ENCODE peak calls at places on chromosomes 11 and 22, in seven cellular contexts. X is NCI-H460, Y is PC-9, N is NCI-H1092 treated with DMSO at 0.1 percent for 48 hours, I is aorta, E is adrenal gland, F is GM12865. H is an unnamed sample.

GRCh38 chr22:36162127-36163034 is 1.8 kb upstream of the APOL3 start:
- DNase-seq in F (peak; percentile 76), I (no peak), X (no peak), N (no peak), Y (no peak), E (no peak), H (no peak)

GRCh38 chr11:8045839-8046238 is 35.2 kb upstream of the TUB start:
- DNase-seq in F (no peak), X (no peak), I (no peak), Y (no peak), N (no peak), E (no peak), H (peak; percentile 1)

GRCh38 chr22:30574095-30574981 is at the start of gene GAL3ST1:
- DNase-seq in Y (no peak), I (no peak), F (no peak), N (no peak), X (no peak), E (no peak), H (peak; percentile 61)

GRCh38 chr22:27873476-27873875 is 45.6 kb downstream of the PITPNB start:
- DNase-seq in I (peak; percentile 56), Y (no peak), F (no peak), X (no peak), N (no peak), E (no peak), H (no peak)

GRCh38 chr22:23696326-23696851 is 5.6 kb downstream of the RGL4 start:
- DNase-seq in Y (no peak), X (no peak), E (no peak), I (peak; percentile 61), N (no peak), F (peak; percentile 85), H (peak; percentile 51)

GRCh38 chr11:73396985-73397384 is 20.8 kb downstream of the RELT start:
- DNase-seq in I (no peak), F (no peak), Y (no peak), E (no peak), N (no peak), X (no peak), H (no peak)

GRCh38 chr11:106466441-106467190 is 389.2 kb downstream of the AASDHPPT start:
- DNase-seq in F (no peak), Y (no peak), X (no peak), N (no peak), E (no peak), I (no peak), H (no peak)

GRCh38 chr11:111206472-111206871 is 39.1 kb upstream of the POU2AF2 start:
- DNase-seq in F (no peak), N (no peak), E (no peak), Y (peak; percentile 75), I (no peak), X (no peak), H (no peak)

GRCh38 chr22:22380098-22381030 is 128.2 kb downstream of the ZNF280B start:
- DNase-seq in I (no peak), F (peak; percentile 35), X (no peak), N (peak; percentile 19), Y (no peak), E (no peak), H (no peak)

GRCh38 chr11:134044514-134045284 is 24.2 kb upstream of the JAM3 start:
- DNase-seq in N (no peak), Y (no peak), F (no peak), I (no peak), X (no peak), E (no peak), H (no peak)

GRCh38 chr11:95788921-95789505 is 569 bp downstream of the FAM76B start:
- DNase-seq in I (no peak), Y (peak; percentile 41), E (no peak), X (no peak), F (peak; percentile 49), N (peak; percentile 59), H (peak; percentile 10)

GRCh38 chr11:77152846-77153245 is 24.8 kb downstream of the MYO7A start:
- DNase-seq in N (peak; percentile 32), E (no peak), F (no peak), X (no peak), I (peak; percentile 29), Y (no peak), H (no peak)

GRCh38 chr22:37290737-37291136 is 8.4 kb downstream of the CYTH4 start:
- DNase-seq in F (no peak), Y (no peak), N (no peak), I (no peak), X (no peak), E (no peak), H (no peak)

GRCh38 chr11:1078191-1078601 is 3.5 kb downstream of the MUC2 start:
- DNase-seq in I (peak; percentile 47), F (no peak), Y (no peak), X (no peak), E (no peak), N (no peak), H (no peak)

GRCh38 chr11:121571466-121571865 is 118.7 kb upstream of the SORL1-AS1 start:
- DNase-seq in E (no peak), F (no peak), Y (no peak), I (no peak), N (peak; percentile 84), X (no peak), H (no peak)

GRCh38 chr11:132972565-132972964 is 559.7 kb downstream of the OPCML start:
- DNase-seq in F (peak; percentile 10), X (no peak), I (no peak), E (no peak), N (no peak), Y (no peak), H (no peak)

GRCh38 chr11:7495997-7496545 is 10.8 kb downstream of the OLFML1 start:
- DNase-seq in Y (no peak), X (no peak), E (no peak), F (peak; percentile 68), I (no peak), N (no peak), H (no peak)

GRCh38 chr11:73331138-73331916 is 23.3 kb downstream of the ARHGEF17 start:
- DNase-seq in X (no peak), E (no peak), N (no peak), F (no peak), Y (no peak), I (peak; percentile 65), H (no peak)

GRCh38 chr11:77473001-77473800 is 693 bp downstream of the PAK1 start:
- DNase-seq in N (peak; percentile 70), Y (peak; percentile 48), E (peak; percentile 61), X (no peak), I (peak; percentile 63), F (peak; percentile 71), H (peak; percentile 36)

GRCh38 chr11:86726118-86726748 is 53.8 kb upstream of the ME3 start:
- DNase-seq in F (no peak), Y (peak; percentile 95), I (no peak), X (no peak), N (no peak), E (no peak), H (no peak)

GRCh38 chr11:64867748-64868462 is 10.5 kb downstream of the EHD1 start:
- DNase-seq in E (no peak), F (no peak), X (no peak), Y (peak; percentile 52), N (no peak), I (no peak), H (no peak)

GRCh38 chr22:38734203-38735100 is 21.3 kb downstream of the SUN2 start:
- DNase-seq in E (no peak), F (no peak), X (no peak), I (peak; percentile 39), Y (no peak), N (no peak), H (no peak)